ENCODE peak calls at places on chromosomes 3 and 15, in five cellular contexts. One of them, this sample, is unnamed. For H3K36me3, the result is how much of the 10 kb centered on the place peaks cover.

GRCh38 chr3:170564664-170565063 is 21.2 kb downstream of the SLC7A14 start:
- DNase-seq in GM23248: no peak
- DNase-seq in CD4-positive, alpha-beta memory T cell: no peak
- DNase-seq in heart left ventricle: no peak
- DNase-seq in kidney epithelial cell: no peak
- DNase-seq in this sample: no peak

GRCh38 chr15:91954211-91954804 is 100.8 kb downstream of the SLCO3A1 start:
- DNase-seq in GM23248: no peak
- DNase-seq in CD4-positive, alpha-beta memory T cell: no peak
- DNase-seq in heart left ventricle: no peak
- DNase-seq in kidney epithelial cell: no peak
- DNase-seq in this sample: no peak

GRCh38 chr15:91348812-91349500 is 248.9 kb downstream of the SV2B start:
- DNase-seq in GM23248: peak
- DNase-seq in CD4-positive, alpha-beta memory T cell: peak
- DNase-seq in heart left ventricle: no peak
- DNase-seq in kidney epithelial cell: peak
- DNase-seq in this sample: no peak

GRCh38 chr3:137988152-137988551 is 21.8 kb upstream of the CLDN18 start:
- DNase-seq in GM23248: no peak
- DNase-seq in CD4-positive, alpha-beta memory T cell: no peak
- DNase-seq in heart left ventricle: no peak
- DNase-seq in kidney epithelial cell: no peak
- DNase-seq in this sample: no peak

GRCh38 chr15:50415752-50416404 is 8.3 kb upstream of the USP8 start:
- DNase-seq in GM23248: no peak
- DNase-seq in CD4-positive, alpha-beta memory T cell: no peak
- DNase-seq in heart left ventricle: no peak
- DNase-seq in kidney epithelial cell: no peak
- DNase-seq in this sample: no peak

GRCh38 chr15:85475317-85475701 is 94.9 kb downstream of the AKAP13 start:
- DNase-seq in GM23248: peak
- DNase-seq in CD4-positive, alpha-beta memory T cell: no peak
- DNase-seq in heart left ventricle: no peak
- DNase-seq in kidney epithelial cell: no peak
- DNase-seq in this sample: no peak

GRCh38 chr3:185502987-185503386 is 4.2 kb upstream of the TMEM41A start:
- DNase-seq in GM23248: no peak
- DNase-seq in CD4-positive, alpha-beta memory T cell: no peak
- DNase-seq in heart left ventricle: peak
- DNase-seq in kidney epithelial cell: no peak
- DNase-seq in this sample: no peak

GRCh38 chr3:76097588-76097975 is 312.2 kb upstream of the ZNF717 start:
- DNase-seq in GM23248: peak
- DNase-seq in CD4-positive, alpha-beta memory T cell: no peak
- DNase-seq in heart left ventricle: no peak
- DNase-seq in kidney epithelial cell: no peak
- DNase-seq in this sample: no peak

GRCh38 chr3:169787791-169788190 is 14.6 kb downstream of the MYNN start:
- DNase-seq in GM23248: no peak
- DNase-seq in CD4-positive, alpha-beta memory T cell: no peak
- DNase-seq in heart left ventricle: no peak
- DNase-seq in kidney epithelial cell: no peak
- DNase-seq in this sample: no peak

GRCh38 chr3:113867506-113867905 is 28.9 kb downstream of the GRAMD1C start:
- DNase-seq in GM23248: peak
- DNase-seq in CD4-positive, alpha-beta memory T cell: no peak
- DNase-seq in heart left ventricle: no peak
- DNase-seq in kidney epithelial cell: peak
- DNase-seq in this sample: no peak
- H3K4me3 ChIP-seq in GM23248: peak
- H3K4me3 ChIP-seq in CD4-positive, alpha-beta memory T cell: no peak
- H3K4me3 ChIP-seq in heart left ventricle: no peak
- H3K4me3 ChIP-seq in kidney epithelial cell: no peak
- H3K4me3 ChIP-seq in this sample: no peak

DNA sequence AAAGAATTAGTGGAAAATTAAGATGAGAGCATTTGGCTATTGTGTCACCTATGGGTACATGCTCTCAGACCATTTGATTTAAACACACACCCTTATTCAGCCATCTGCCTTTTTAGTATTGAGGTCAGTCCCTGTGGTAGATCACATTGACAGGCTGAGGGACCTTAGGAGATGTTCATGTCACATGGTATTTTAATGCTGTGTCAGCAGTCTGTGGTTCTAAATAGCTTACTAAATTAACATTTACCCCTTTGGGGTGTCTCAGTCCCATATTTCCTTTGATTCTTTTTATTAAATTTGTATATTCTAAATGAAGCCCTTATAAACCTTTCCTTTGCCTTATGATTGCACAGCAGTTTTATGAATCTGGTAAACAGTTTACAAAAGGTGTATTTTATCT is 2.3 kb downstream of the RBM5 start:
- DNase-seq in GM23248: no peak
- DNase-seq in CD4-positive, alpha-beta memory T cell: no peak
- DNase-seq in heart left ventricle: no peak
- DNase-seq in kidney epithelial cell: no peak
- DNase-seq in this sample: no peak
- H3K36me3 ChIP-seq in GM23248: half or more
- H3K36me3 ChIP-seq in CD4-positive, alpha-beta memory T cell: under half
- H3K36me3 ChIP-seq in heart left ventricle: half or more
- H3K36me3 ChIP-seq in kidney epithelial cell: under half
- H3K36me3 ChIP-seq in this sample: half or more

GRCh38 chr3:197713477-197713822 is 23.3 kb downstream of the RUBCN start:
- DNase-seq in GM23248: no peak
- DNase-seq in CD4-positive, alpha-beta memory T cell: no peak
- DNase-seq in heart left ventricle: no peak
- DNase-seq in kidney epithelial cell: peak
- DNase-seq in this sample: no peak

GRCh38 chr3:197714251-197714650 is 22.5 kb downstream of the RUBCN start:
- DNase-seq in GM23248: no peak
- DNase-seq in CD4-positive, alpha-beta memory T cell: no peak
- DNase-seq in heart left ventricle: no peak
- DNase-seq in kidney epithelial cell: no peak
- DNase-seq in this sample: no peak

GRCh38 chr3:197709135-197709534 is 27.6 kb downstream of the RUBCN start:
- DNase-seq in GM23248: no peak
- DNase-seq in CD4-positive, alpha-beta memory T cell: no peak
- DNase-seq in heart left ventricle: no peak
- DNase-seq in kidney epithelial cell: no peak
- DNase-seq in this sample: no peak

GRCh38 chr3:197706658-197707057 is 30.0 kb downstream of the RUBCN start:
- DNase-seq in GM23248: no peak
- DNase-seq in CD4-positive, alpha-beta memory T cell: no peak
- DNase-seq in heart left ventricle: no peak
- DNase-seq in kidney epithelial cell: no peak
- DNase-seq in this sample: no peak

DNA sequence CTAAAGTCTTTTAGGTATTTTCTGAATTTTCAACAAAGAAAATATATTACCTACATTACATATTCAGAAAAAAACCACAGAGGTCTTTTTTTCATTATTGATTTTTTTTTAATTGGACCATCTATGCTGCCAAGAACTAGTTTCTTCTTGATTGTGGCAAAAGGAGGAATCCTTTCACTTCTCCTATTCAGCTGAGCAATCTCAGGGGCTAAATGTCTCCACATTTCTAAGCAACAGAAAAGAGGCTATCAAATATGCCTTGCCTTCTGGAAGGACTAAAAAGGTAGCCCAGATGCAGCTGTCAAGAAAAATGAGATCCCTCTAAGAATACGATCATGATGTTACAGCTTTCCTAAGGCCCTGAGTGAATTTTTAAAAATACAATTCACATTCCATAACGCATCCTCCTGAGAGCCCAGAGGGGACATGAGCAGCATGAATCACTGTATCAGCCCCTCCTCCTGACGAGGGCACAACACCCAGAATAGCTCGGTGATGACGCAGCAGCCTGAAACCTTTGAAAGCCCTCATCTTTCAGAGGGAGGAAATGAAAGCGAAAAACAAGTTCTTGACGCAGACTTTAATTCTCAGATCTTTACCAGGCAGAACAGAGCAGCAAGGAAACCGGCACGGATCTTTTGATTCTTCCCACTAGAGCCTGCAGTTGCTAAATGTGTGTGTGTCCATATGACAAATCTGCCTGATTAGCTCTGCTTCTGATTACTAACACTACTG is 24.6 kb downstream of the RUBCN start:
- DNase-seq in GM23248: peak
- DNase-seq in CD4-positive, alpha-beta memory T cell: peak
- DNase-seq in heart left ventricle: peak
- DNase-seq in kidney epithelial cell: peak
- DNase-seq in this sample: peak
- H3K4me3 ChIP-seq in GM23248: peak
- H3K4me3 ChIP-seq in CD4-positive, alpha-beta memory T cell: no peak
- H3K4me3 ChIP-seq in heart left ventricle: peak
- H3K4me3 ChIP-seq in kidney epithelial cell: peak
- H3K4me3 ChIP-seq in this sample: peak

DNA sequence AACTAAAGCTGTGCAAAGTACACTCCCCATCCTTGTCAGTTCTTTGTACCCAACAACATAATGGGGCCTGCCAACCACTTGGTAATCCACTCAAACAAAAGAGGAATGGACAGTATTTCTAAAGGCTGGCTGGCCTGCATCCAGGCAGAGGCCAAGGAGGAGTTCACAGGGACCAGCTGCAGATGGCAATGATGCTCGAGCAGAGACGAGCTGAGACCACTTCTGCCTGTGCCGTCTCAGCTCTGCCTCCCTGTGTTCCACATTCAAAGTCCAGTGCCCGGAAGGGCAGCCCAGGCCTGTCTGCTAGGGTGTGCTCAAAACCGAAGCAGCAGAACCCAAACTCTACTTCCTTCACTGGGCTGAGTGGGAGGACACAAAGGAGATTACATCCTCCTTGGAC is 14.3 kb downstream of the CXCR6 start:
- DNase-seq in GM23248: no peak
- DNase-seq in CD4-positive, alpha-beta memory T cell: no peak
- DNase-seq in heart left ventricle: no peak
- DNase-seq in kidney epithelial cell: no peak
- DNase-seq in this sample: no peak
- H3K36me3 ChIP-seq in GM23248: under half
- H3K36me3 ChIP-seq in CD4-positive, alpha-beta memory T cell: half or more
- H3K36me3 ChIP-seq in heart left ventricle: half or more
- H3K36me3 ChIP-seq in kidney epithelial cell: under half
- H3K36me3 ChIP-seq in this sample: half or more

GRCh38 chr3:33664195-33664594 is 53.9 kb downstream of the CLASP2 start:
- DNase-seq in GM23248: peak
- DNase-seq in CD4-positive, alpha-beta memory T cell: no peak
- DNase-seq in heart left ventricle: no peak
- DNase-seq in kidney epithelial cell: no peak
- DNase-seq in this sample: no peak

GRCh38 chr3:33658971-33659848 is 58.8 kb downstream of the CLASP2 start:
- DNase-seq in GM23248: peak
- DNase-seq in CD4-positive, alpha-beta memory T cell: no peak
- DNase-seq in heart left ventricle: peak
- DNase-seq in kidney epithelial cell: peak
- DNase-seq in this sample: no peak

GRCh38 chr3:33658039-33658438 is 60.0 kb downstream of the CLASP2 start:
- DNase-seq in GM23248: no peak
- DNase-seq in CD4-positive, alpha-beta memory T cell: no peak
- DNase-seq in heart left ventricle: no peak
- DNase-seq in kidney epithelial cell: no peak
- DNase-seq in this sample: no peak

GRCh38 chr3:33663042-33663441 is 55.0 kb downstream of the CLASP2 start:
- DNase-seq in GM23248: peak
- DNase-seq in CD4-positive, alpha-beta memory T cell: no peak
- DNase-seq in heart left ventricle: no peak
- DNase-seq in kidney epithelial cell: no peak
- DNase-seq in this sample: no peak

DNA sequence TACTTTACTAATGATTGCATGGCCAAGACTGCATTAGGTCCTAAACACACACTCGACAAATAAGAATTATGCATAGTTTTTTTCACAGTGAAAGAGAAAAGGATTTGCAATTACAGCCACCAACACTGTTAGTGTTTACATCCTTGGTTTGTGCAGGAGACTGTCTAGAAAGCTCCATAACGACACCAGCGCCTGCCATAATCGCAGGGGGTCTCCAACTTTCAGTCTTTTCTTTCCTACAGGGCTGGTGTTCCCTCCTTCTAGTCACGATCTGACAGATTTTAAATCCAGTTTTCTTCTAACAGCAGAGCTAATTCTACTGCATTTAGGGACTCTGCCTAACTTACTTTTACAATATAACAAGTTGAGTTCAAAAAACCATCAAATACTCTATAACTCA is 58.0 kb downstream of the CLASP2 start:
- DNase-seq in GM23248: no peak
- DNase-seq in CD4-positive, alpha-beta memory T cell: no peak
- DNase-seq in heart left ventricle: no peak
- DNase-seq in kidney epithelial cell: no peak
- DNase-seq in this sample: no peak
- H3K4me3 ChIP-seq in GM23248: peak
- H3K4me3 ChIP-seq in CD4-positive, alpha-beta memory T cell: no peak
- H3K4me3 ChIP-seq in heart left ventricle: peak
- H3K4me3 ChIP-seq in kidney epithelial cell: no peak
- H3K4me3 ChIP-seq in this sample: peak

GRCh38 chr3:159371928-159372327 is 570.1 kb downstream of the MFSD1 start:
- DNase-seq in GM23248: no peak
- DNase-seq in CD4-positive, alpha-beta memory T cell: no peak
- DNase-seq in heart left ventricle: no peak
- DNase-seq in kidney epithelial cell: no peak
- DNase-seq in this sample: no peak
- H3K36me3 ChIP-seq in GM23248: under half
- H3K36me3 ChIP-seq in CD4-positive, alpha-beta memory T cell: under half
- H3K36me3 ChIP-seq in heart left ventricle: under half
- H3K36me3 ChIP-seq in kidney epithelial cell: under half
- H3K36me3 ChIP-seq in this sample: under half

DNA sequence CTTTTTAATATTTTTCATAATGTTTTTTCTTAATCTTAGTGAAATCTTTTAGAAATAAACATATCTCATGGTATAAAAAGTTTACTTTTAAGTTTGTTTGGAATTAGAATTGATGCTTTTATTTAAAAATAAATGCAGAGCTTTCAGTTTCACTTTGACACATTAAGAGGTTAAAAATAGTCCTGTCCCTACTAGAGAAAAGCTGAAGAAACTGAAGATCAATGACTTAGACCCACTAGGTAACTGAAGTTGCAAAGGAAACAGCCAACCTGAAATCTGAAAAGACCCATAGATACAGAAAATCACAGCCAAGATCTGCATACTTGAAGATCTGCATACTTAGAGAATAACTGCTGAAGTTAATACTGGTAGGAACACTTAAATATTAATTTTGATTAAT is 237.6 kb downstream of the RAP2B start:
- DNase-seq in GM23248: peak
- DNase-seq in CD4-positive, alpha-beta memory T cell: no peak
- DNase-seq in heart left ventricle: no peak
- DNase-seq in kidney epithelial cell: no peak
- DNase-seq in this sample: no peak
- H3K4me3 ChIP-seq in GM23248: peak
- H3K4me3 ChIP-seq in CD4-positive, alpha-beta memory T cell: no peak
- H3K4me3 ChIP-seq in heart left ventricle: no peak
- H3K4me3 ChIP-seq in kidney epithelial cell: no peak
- H3K4me3 ChIP-seq in this sample: no peak